ENCODE peak calls at places on chromosomes 2 and 18, in four cellular contexts. L, D, C and W are unnamed samples.

GRCh38 chr2:167398791-167399371 is 510.6 kb downstream of the XIRP2 start:
- DNase-seq in L (no peak), D (no peak), C (no peak), W (no peak)

GRCh38 chr2:240325654-240326031 is 109.8 kb upstream of the GPC1 start:
- DNase-seq in L (no peak), D (no peak), C (no peak), W (no peak)

GRCh38 chr2:236668531-236668969 is 98.9 kb downstream of the ACKR3 start:
- DNase-seq in L (peak; percentile 48), D (no peak), C (no peak), W (no peak)

GRCh38 chr2:232588680-232589585 is 38.4 kb downstream of the EIF4E2 start:
- DNase-seq in L (peak; percentile 86), D (no peak), C (peak; percentile 14), W (no peak)

GRCh38 chr18:36403896-36404824 is 106.6 kb downstream of the FHOD3 start:
- DNase-seq in L (no peak), D (no peak), C (no peak), W (no peak)

GRCh38 chr2:96552284-96553175 is 16.0 kb downstream of the ARID5A start:
- DNase-seq in L (no peak), D (no peak), C (no peak), W (no peak)

GRCh38 chr2:169877406-169877805 is 50.2 kb downstream of the UBR3 start:
- DNase-seq in L (no peak), D (peak; percentile 10), C (no peak), W (peak; percentile 22)

GRCh38 chr2:136210822-136211221 is 92.9 kb upstream of the CXCR4 start:
- DNase-seq in L (no peak), D (no peak), C (no peak), W (no peak)

GRCh38 chr18:63878343-63878742 is 9.2 kb upstream of the SERPINB2 start:
- DNase-seq in L (no peak), D (peak; percentile 10), C (no peak), W (peak; percentile 73)

GRCh38 chr18:286515-287310 is 18.9 kb upstream of the THOC1 start:
- DNase-seq in L (no peak), D (peak; percentile 43), C (peak; percentile 6), W (peak; percentile 33)

GRCh38 chr2:221370076-221370941 is 201.8 kb downstream of the EPHA4 start:
- DNase-seq in L (no peak), D (no peak), C (no peak), W (no peak)

GRCh38 chr2:54258171-54258570 is 2.1 kb upstream of the TSPYL6 start:
- DNase-seq in L (no peak), D (no peak), C (peak; percentile 65), W (no peak)

GRCh38 chr2:65361623-65362022 is 70.8 kb downstream of the SPRED2 start:
- DNase-seq in L (no peak), D (peak; percentile 62), C (peak; percentile 59), W (no peak)

GRCh38 chr2:235518317-235519090 is 24.7 kb downstream of the AGAP1 start:
- DNase-seq in L (no peak), D (peak; percentile 29), C (no peak), W (no peak)

GRCh38 chr2:100254646-100255210 is 67.6 kb downstream of the LONRF2 start:
- DNase-seq in L (no peak), D (no peak), C (no peak), W (no peak)

GRCh38 chr2:195319112-195319460 is 337.9 kb upstream of the SLC39A10 start:
- DNase-seq in L (no peak), D (no peak), C (peak; percentile 54), W (no peak)

GRCh38 chr18:45962461-45962860 is 4.7 kb downstream of the EPG5 start:
- DNase-seq in L (no peak), D (no peak), C (peak; percentile 82), W (peak; percentile 4)

GRCh38 chr2:233458031-233458610 is 103.8 kb downstream of the DGKD start:
- DNase-seq in L (no peak), D (no peak), C (no peak), W (no peak)

GRCh38 chr2:69099541-69099940 is 86.6 kb downstream of the ANTXR1 start:
- DNase-seq in L (no peak), D (peak; percentile 41), C (peak; percentile 27), W (no peak)

GRCh38 chr2:69096326-69097095 is 83.5 kb downstream of the ANTXR1 start:
- DNase-seq in L (no peak), D (peak; percentile 80), C (no peak), W (no peak)

GRCh38 chr2:69097148-69097610 is 84.2 kb downstream of the ANTXR1 start:
- DNase-seq in L (no peak), D (peak; percentile 91), C (no peak), W (no peak)

GRCh38 chr2:69100220-69100723 is 87.3 kb downstream of the ANTXR1 start:
- DNase-seq in L (no peak), D (peak; percentile 73), C (no peak), W (peak; percentile 77)

GRCh38 chr2:69097908-69098655 is 85.1 kb downstream of the ANTXR1 start:
- DNase-seq in L (no peak), D (no peak), C (no peak), W (peak; percentile 44)
- H3K4me3 ChIP-seq in L (no peak overlapping the region), D (no peak overlapping the region), C (no peak overlapping the region), W (no peak overlapping the region)

DNA sequence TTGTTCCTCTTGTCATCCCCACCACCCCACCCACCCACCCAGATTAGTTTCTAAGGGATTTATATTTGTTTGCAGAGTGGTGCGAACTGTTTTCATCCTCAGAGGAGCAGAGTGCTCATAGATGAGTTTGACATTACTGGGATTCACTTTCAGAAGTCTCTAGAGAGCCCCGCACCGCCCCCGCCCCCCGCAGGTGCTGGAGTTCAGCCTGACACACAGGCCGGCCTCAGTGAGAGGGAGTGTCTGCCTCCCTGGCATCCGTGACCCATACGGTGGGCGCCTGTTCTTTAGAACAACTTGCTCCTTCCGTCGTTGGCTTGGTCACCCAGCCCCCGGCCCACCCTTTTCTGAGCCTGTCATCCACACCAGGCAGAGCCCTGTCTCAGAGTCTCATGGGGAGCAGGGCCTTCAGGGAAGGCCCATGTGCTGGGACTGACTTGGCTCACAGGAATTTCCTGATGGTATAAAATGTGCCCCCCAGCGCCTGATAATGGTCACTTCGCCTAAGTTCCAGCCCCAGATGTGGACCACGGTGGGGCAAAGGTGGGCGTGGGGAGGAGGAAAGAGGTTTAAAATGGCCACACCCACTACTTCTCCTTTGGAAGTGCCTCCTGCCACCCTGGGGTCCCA is 44.3 kb downstream of the HPCAL1 start:
- DNase-seq in L (no peak), D (no peak), C (no peak), W (no peak)
- TF ChIP-seq CTCF in L (no peak), D (no peak), C (peak; percentile 27), W (no peak)

DNA sequence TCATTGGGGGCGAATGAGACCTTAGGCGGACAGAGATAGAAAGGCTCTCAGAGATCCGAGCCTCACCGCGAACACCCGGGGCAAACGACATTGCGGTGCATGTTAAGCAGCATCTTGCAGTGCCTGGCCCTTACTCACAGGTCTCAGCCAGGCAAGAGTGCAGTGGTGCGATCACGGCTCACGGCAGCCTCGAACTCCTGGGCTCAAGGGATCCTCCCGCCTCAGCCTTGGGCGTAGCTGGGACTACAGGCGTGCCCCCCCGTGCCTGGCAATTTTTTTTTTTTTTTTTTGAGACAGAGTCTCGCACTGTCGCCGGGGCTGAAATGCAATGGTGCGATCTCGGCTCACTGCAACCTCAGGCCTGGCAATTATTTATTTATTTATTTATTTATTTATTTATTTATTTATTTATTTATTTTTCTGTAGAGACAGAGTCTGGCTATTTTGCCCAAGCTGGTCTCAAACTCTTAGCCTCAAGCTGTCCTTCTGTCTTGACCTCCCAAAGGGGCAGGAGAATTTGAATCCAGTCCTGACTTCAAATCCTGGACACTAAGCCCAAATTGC is 1.3 kb downstream of the LAMA3 start:
- DNase-seq in L (no peak), D (no peak), C (no peak), W (no peak)
- H3K4me3 ChIP-seq in L (peak overlapping the region; percentile 79), D (peak overlapping the region; percentile 46), C (no peak overlapping the region), W (no peak overlapping the region)

GRCh38 chr18:2955966-2956521 is 56.9 kb downstream of the LPIN2 start:
- DNase-seq in L (no peak), D (no peak), C (no peak), W (no peak)
- TF ChIP-seq CTCF in L (no peak), D (no peak), C (no peak), W (no peak)